ENCODE peak calls at places on chromosomes 6 and 20, in seven cellular contexts. N, P, A, F, C, V and I are unnamed samples. For H3K4me1, the result is how much of the 10 kb centered on the place peaks cover.

GRCh38 chr6:158068893-158069799 is 87.5 kb downstream of the SYNJ2 start:
- DNase-seq in N (peak), P (peak), A (peak), F (no peak), C (peak), V (peak), I (no peak)

GRCh38 chr20:47318596-47319516 is 37.6 kb downstream of the ZMYND8 start:
- DNase-seq in N (peak), P (peak), A (peak), F (peak), C (peak), V (peak), I (peak)

GRCh38 chr6:24340998-24341934 is 16.6 kb downstream of the DCDC2 start:
- DNase-seq in N (peak), P (no peak), A (no peak), F (no peak), C (no peak), V (no peak), I (no peak)

GRCh38 chr20:63819224-63819917 is 11.7 kb downstream of the ZBTB46 start:
- DNase-seq in N (no peak), P (no peak), A (peak), F (no peak), C (peak), V (no peak), I (no peak)

GRCh38 chr6:133241088-133241900 is at the start of gene EYA4:
- DNase-seq in N (peak), P (peak), A (peak), F (peak), C (peak), V (no peak), I (peak)

GRCh38 chr20:15058836-15059235 is 721.4 kb upstream of the FLRT3 start:
- DNase-seq in N (no peak), P (no peak), A (no peak), F (no peak), C (no peak), V (no peak), I (no peak)

GRCh38 chr6:53646606-53647005 is 18.9 kb downstream of the KLHL31 start:
- DNase-seq in N (no peak), P (no peak), A (no peak), F (no peak), C (no peak), V (no peak), I (no peak)

GRCh38 chr6:3711776-3712175 is 39.7 kb downstream of the PXDC1 start:
- DNase-seq in N (no peak), P (no peak), A (no peak), F (no peak), C (no peak), V (no peak), I (no peak)

GRCh38 chr6:20841806-20842205 is 307.5 kb downstream of the CDKAL1 start:
- DNase-seq in N (no peak), P (no peak), A (no peak), F (no peak), C (no peak), V (no peak), I (no peak)

DNA sequence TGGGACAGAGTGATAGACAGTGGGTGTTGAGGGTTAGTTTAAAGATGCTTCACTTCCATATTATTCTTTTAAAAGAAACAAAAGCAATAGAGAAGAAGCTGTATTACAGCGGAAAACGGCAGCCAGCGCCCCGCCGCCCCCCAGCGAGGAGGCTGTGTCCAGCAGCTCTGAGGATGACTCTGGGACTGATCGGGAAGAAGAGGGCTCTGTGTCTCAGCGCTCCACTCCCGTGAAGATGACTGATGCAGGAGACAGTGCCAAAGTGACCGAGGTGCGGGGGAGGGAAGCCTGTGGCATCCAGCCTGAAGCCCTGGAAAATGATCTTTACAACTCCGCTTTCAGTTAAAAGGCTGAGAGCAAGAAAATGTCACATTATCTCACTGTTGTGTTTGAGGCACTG is 100.2 kb downstream of the FIG4 start:
- DNase-seq in N (no peak), P (no peak), A (no peak), F (no peak), C (peak), V (no peak), I (no peak)
- TF ChIP-seq CTCF in N (no peak), P (no peak), A (no peak), F (no peak), C (no peak), V (no peak), I (no peak)

GRCh38 chr20:25038591-25039015 is 19.3 kb downstream of the ACSS1 start:
- DNase-seq in N (no peak), P (no peak), A (no peak), F (no peak), C (no peak), V (no peak), I (no peak)
- H3K4me1 ChIP-seq in N (under half), P (under half), A (under half), F (half or more), C (under half), V (under half), I (under half)

DNA sequence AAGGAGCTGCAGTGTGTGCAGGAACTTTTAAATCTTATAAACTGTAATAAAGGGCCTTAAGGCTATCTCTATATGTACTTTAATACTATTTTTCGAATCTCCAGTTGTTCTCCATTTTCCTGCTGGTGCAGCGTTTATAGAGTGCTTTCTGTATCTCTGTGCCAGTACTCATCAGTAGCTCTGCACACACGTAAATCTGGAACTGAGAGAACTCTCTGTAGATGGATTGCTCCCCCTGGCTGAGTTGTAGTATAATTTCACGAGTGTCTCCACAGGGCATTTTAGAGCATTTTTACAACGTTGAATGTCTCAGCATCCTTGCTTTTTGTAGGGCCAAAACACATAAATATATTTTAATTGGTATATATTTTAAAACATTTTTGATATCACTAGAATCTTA is 256.5 kb downstream of the TRDN start:
- DNase-seq in N (peak), P (no peak), A (no peak), F (peak), C (no peak), V (no peak), I (no peak)
- TF ChIP-seq CTCF in N (peak), P (peak), A (peak), F (peak), C (no peak), V (no peak), I (no peak)

GRCh38 chr6:146911635-146912034 is 292.6 kb upstream of the STXBP5 start:
- DNase-seq in N (no peak), P (no peak), A (no peak), F (no peak), C (no peak), V (no peak), I (no peak)

GRCh38 chr6:146910611-146911010 is 293.6 kb upstream of the STXBP5 start:
- DNase-seq in N (no peak), P (no peak), A (no peak), F (no peak), C (no peak), V (no peak), I (no peak)

GRCh38 chr6:146908786-146909185 is 295.4 kb upstream of the STXBP5 start:
- DNase-seq in N (no peak), P (no peak), A (no peak), F (no peak), C (no peak), V (no peak), I (no peak)

GRCh38 chr6:146909376-146909775 is 294.8 kb upstream of the STXBP5 start:
- DNase-seq in N (no peak), P (no peak), A (no peak), F (no peak), C (no peak), V (no peak), I (no peak)

GRCh38 chr6:146909886-146910285 is 294.3 kb upstream of the STXBP5 start:
- DNase-seq in N (no peak), P (no peak), A (no peak), F (no peak), C (no peak), V (no peak), I (no peak)
- H3K4me1 ChIP-seq in N (under half), P (under half), A (under half), F (under half), C (under half), V (under half), I (under half)